ENCODE peak calls at places on chromosomes 12 and 14, in seven cellular contexts. V is K562, S is HepG2, K is GM12892, C is GM12878, Y is SK-N-SH, H is H1. I is an unnamed sample.

GRCh38 chr12:49777341-49777740 is 36.0 kb downstream of the TMBIM6 start:
- DNase-seq in V (no peak), S (no peak), K (no peak), C (no peak), Y (no peak), H (no peak), I (no peak)

GRCh38 chr12:15256760-15257159 is 35.5 kb upstream of the RERG start:
- DNase-seq in V (no peak), S (no peak), K (no peak), C (no peak), Y (no peak), H (no peak), I (no peak)

GRCh38 chr14:62689741-62690140 is 355.5 kb downstream of the KCNH5 start:
- DNase-seq in V (no peak), S (peak; percentile 66), K (no peak), C (no peak), Y (no peak), H (no peak), I (no peak)

GRCh38 chr12:88615490-88615889 is 35.2 kb upstream of the KITLG start:
- DNase-seq in V (no peak), S (no peak), K (no peak), C (no peak), Y (no peak), H (no peak), I (no peak)

GRCh38 chr14:49960453-49960852 is 67.6 kb downstream of the ARF6 start:
- DNase-seq in V (no peak), S (no peak), K (no peak), C (no peak), Y (no peak), H (no peak), I (no peak)

GRCh38 chr12:81347404-81347803 is 269.5 kb downstream of the ACSS3 start:
- DNase-seq in V (no peak), S (peak; percentile 1), K (no peak), C (no peak), Y (no peak), H (no peak), I (no peak)

GRCh38 chr14:92624764-92625163 is 111.2 kb downstream of the RIN3 start:
- DNase-seq in V (no peak), S (no peak), K (no peak), C (no peak), Y (no peak), H (no peak), I (no peak)

GRCh38 chr12:85280984-85281946 is 1.2 kb downstream of the ALX1 start:
- DNase-seq in V (no peak), S (no peak), K (no peak), C (no peak), Y (no peak), H (no peak), I (no peak)

GRCh38 chr14:60085085-60085484 is 6.6 kb upstream of the PCNX4 start:
- DNase-seq in V (no peak), S (no peak), K (no peak), C (no peak), Y (no peak), H (no peak), I (no peak)

GRCh38 chr12:19909418-19909817 is 458.9 kb upstream of the PDE3A start:
- DNase-seq in V (no peak), S (no peak), K (no peak), C (no peak), Y (no peak), H (no peak), I (no peak)

GRCh38 chr12:13177896-13178295 is 18.6 kb upstream of the EMP1 start:
- DNase-seq in V (no peak), S (no peak), K (no peak), C (no peak), Y (no peak), H (peak; percentile 3), I (no peak)

GRCh38 chr12:74890237-74890599 is 319.4 kb downstream of the KCNC2 start:
- DNase-seq in V (no peak), S (peak; percentile 15), K (no peak), C (no peak), Y (no peak), H (no peak), I (no peak)

GRCh38 chr12:86312258-86312657 is 56.1 kb upstream of the MGAT4C start:
- DNase-seq in V (no peak), S (no peak), K (no peak), C (no peak), Y (no peak), H (no peak), I (no peak)

GRCh38 chr14:55383039-55383438 is 28.6 kb downstream of the ATG14 start:
- DNase-seq in V (no peak), S (no peak), K (no peak), C (no peak), Y (no peak), H (no peak), I (no peak)

GRCh38 chr14:65002586-65003210 is 16.0 kb downstream of the FNTB start:
- DNase-seq in V (no peak), S (no peak), K (no peak), C (no peak), Y (no peak), H (no peak), I (no peak)
- TF ChIP-seq TAF1 in V (no peak), S (no peak), K (no peak), C (no peak), Y (no peak), H (no peak), I (no peak)

GRCh38 chr12:108634225-108634795 is 616 bp upstream of the SELPLG start:
- DNase-seq in V (peak; percentile 66), S (no peak), K (no peak), C (no peak), Y (no peak), H (no peak), I (no peak)
- TF ChIP-seq TAF1 in V (no peak), S (no peak), K (no peak), C (no peak), Y (no peak), H (no peak), I (no peak)

GRCh38 chr12:105363890-105364289 is 33.4 kb downstream of the C12orf75 start:
- DNase-seq in V (no peak), S (no peak), K (no peak), C (no peak), Y (no peak), H (no peak), I (no peak)

GRCh38 chr12:105365231-105365630 is 34.7 kb downstream of the C12orf75 start:
- DNase-seq in V (no peak), S (no peak), K (no peak), C (no peak), Y (no peak), H (peak; percentile 16), I (no peak)

GRCh38 chr12:105368047-105368646 is 37.7 kb downstream of the C12orf75 start:
- DNase-seq in V (no peak), S (no peak), K (no peak), C (no peak), Y (no peak), H (peak; percentile 23), I (no peak)

DNA sequence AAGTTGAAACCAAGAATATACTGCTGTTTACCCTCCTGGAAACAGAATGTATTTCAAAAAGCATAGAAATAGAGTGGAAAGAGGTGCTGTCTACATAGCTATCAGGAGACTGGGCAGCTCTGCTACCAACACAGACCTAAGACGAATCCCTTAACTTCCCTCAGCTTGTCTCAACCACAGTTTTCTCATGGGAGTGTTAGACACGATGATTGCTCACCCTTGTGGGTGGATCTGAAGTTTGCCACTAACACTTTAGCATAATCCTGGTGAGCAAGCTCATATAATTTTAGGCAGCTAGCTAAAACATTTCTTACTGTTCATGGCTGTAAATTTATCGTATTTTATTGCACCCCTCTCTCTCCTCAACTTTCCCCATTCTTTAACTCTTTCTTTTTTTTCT is 38.5 kb downstream of the C12orf75 start:
- DNase-seq in V (no peak), S (no peak), K (no peak), C (no peak), Y (no peak), H (no peak), I (no peak)
- TF ChIP-seq TAF1 in V (no peak), S (no peak), K (no peak), C (no peak), Y (no peak), H (no peak), I (no peak)

DNA sequence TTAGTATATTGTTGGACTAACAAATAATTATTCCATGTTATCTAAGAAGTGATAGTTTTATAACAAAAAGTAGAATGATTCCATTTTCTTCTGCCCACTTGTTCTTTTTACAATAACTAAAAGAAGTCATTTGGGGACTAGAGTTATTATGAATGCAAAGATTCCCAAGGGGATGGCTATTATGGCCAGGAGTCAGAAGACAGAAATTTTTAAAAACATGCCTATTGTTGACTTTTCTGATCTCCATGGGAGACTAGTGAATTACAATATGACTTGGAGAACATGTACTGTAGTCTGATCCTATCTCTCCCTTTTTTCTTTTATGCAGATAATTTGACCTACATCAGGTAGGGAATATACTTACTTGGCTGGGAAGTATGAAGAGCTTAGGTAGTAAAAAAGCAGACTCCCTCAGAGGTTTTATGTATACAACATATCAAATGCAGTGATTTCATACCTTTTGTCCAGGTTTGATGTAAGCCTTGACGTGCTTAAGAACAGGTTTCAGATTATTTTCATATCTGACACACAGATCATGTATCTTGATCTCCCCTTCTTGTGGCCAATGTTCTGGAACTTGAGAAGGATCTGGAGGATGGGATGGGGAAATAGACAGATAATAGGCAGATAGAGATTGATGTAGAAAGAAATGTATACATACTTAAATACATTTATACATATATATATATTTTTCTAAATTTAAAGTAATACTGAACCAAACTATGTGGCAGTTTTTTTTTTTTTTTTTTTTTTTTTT is 41.0 kb upstream of the KCNJ8 start:
- DNase-seq in V (no peak), S (no peak), K (no peak), C (no peak), Y (no peak), H (no peak), I (no peak)
- TF ChIP-seq TAF1 in V (no peak), S (no peak), K (no peak), C (no peak), Y (no peak), H (no peak), I (no peak)

GRCh38 chr12:102120886-102121285 is 903 bp downstream of the PARPBP start:
- DNase-seq in V (peak; percentile 21), S (peak; percentile 29), K (no peak), C (no peak), Y (peak; percentile 22), H (no peak), I (no peak)
- TF ChIP-seq TAF1 in V (no peak), S (no peak), K (no peak), C (no peak), Y (no peak), H (no peak), I (no peak)